ENCODE peak calls at places on chromosomes 5 and 9, in eight cellular contexts. One of them, this sample, is unnamed.

GRCh38 chr9:131204285-131204684 is 72.0 kb downstream of the FAM78A start:
- DNase-seq in upper lobe of left lung: no peak
- DNase-seq in tibial nerve: no peak
- DNase-seq in breast epithelium: no peak
- DNase-seq in ovary: no peak
- DNase-seq in stomach: no peak
- DNase-seq in IMR-90: no peak
- DNase-seq in HCT116: no peak
- DNase-seq in this sample: no peak

GRCh38 chr5:175815126-175815913 is 56.1 kb upstream of the CPLX2 start:
- DNase-seq in HCT116: no peak
- DNase-seq in stomach: no peak
- DNase-seq in breast epithelium: no peak
- DNase-seq in IMR-90: no peak
- DNase-seq in upper lobe of left lung: no peak
- DNase-seq in ovary: no peak
- DNase-seq in tibial nerve: no peak
- DNase-seq in this sample: no peak

GRCh38 chr9:6055213-6055612 is 39.8 kb upstream of the RANBP6 start:
- DNase-seq in breast epithelium: peak
- DNase-seq in ovary: no peak
- DNase-seq in tibial nerve: no peak
- DNase-seq in IMR-90: peak
- DNase-seq in HCT116: peak
- DNase-seq in upper lobe of left lung: peak
- DNase-seq in stomach: peak
- DNase-seq in this sample: no peak

GRCh38 chr9:111456536-111456935 is 27.6 kb downstream of the ECPAS start:
- DNase-seq in stomach: no peak
- DNase-seq in ovary: no peak
- DNase-seq in tibial nerve: no peak
- DNase-seq in breast epithelium: no peak
- DNase-seq in upper lobe of left lung: no peak
- DNase-seq in IMR-90: no peak
- DNase-seq in HCT116: no peak
- DNase-seq in this sample: no peak

GRCh38 chr9:91720746-91721705 is 229.0 kb downstream of the ROR2 start:
- DNase-seq in tibial nerve: no peak
- DNase-seq in stomach: no peak
- DNase-seq in IMR-90: no peak
- DNase-seq in upper lobe of left lung: no peak
- DNase-seq in ovary: no peak
- DNase-seq in breast epithelium: no peak
- DNase-seq in HCT116: no peak
- DNase-seq in this sample: no peak

GRCh38 chr9:8917978-8918739 is 1118.6 kb upstream of the DMAC1 start:
- DNase-seq in HCT116: no peak
- DNase-seq in ovary: no peak
- DNase-seq in tibial nerve: no peak
- DNase-seq in upper lobe of left lung: no peak
- DNase-seq in stomach: no peak
- DNase-seq in breast epithelium: no peak
- DNase-seq in IMR-90: no peak
- DNase-seq in this sample: no peak

GRCh38 chr5:144227363-144227762 is 56.7 kb downstream of the KCTD16 start:
- DNase-seq in stomach: no peak
- DNase-seq in tibial nerve: no peak
- DNase-seq in upper lobe of left lung: no peak
- DNase-seq in breast epithelium: no peak
- DNase-seq in HCT116: no peak
- DNase-seq in ovary: no peak
- DNase-seq in IMR-90: no peak
- DNase-seq in this sample: no peak

GRCh38 chr5:127088226-127088625 is 14.9 kb upstream of the C5orf63 start:
- DNase-seq in upper lobe of left lung: no peak
- DNase-seq in tibial nerve: no peak
- DNase-seq in breast epithelium: no peak
- DNase-seq in HCT116: no peak
- DNase-seq in stomach: no peak
- DNase-seq in ovary: no peak
- DNase-seq in IMR-90: peak
- DNase-seq in this sample: no peak

GRCh38 chr5:418681-419121 is 24.3 kb upstream of the EXOC3 start:
- DNase-seq in IMR-90: peak
- DNase-seq in breast epithelium: no peak
- DNase-seq in stomach: no peak
- DNase-seq in ovary: no peak
- DNase-seq in upper lobe of left lung: no peak
- DNase-seq in HCT116: no peak
- DNase-seq in tibial nerve: no peak
- DNase-seq in this sample: no peak

GRCh38 chr9:120439147-120439546 is 140.8 kb downstream of the CDK5RAP2 start:
- DNase-seq in IMR-90: peak
- DNase-seq in breast epithelium: no peak
- DNase-seq in ovary: no peak
- DNase-seq in stomach: no peak
- DNase-seq in upper lobe of left lung: no peak
- DNase-seq in HCT116: no peak
- DNase-seq in tibial nerve: no peak
- DNase-seq in this sample: no peak

GRCh38 chr9:22112870-22113846 is 104.1 kb upstream of the CDKN2B start:
- DNase-seq in breast epithelium: no peak
- DNase-seq in ovary: no peak
- DNase-seq in tibial nerve: no peak
- DNase-seq in IMR-90: no peak
- DNase-seq in HCT116: no peak
- DNase-seq in upper lobe of left lung: no peak
- DNase-seq in stomach: no peak
- DNase-seq in this sample: no peak

GRCh38 chr9:92607773-92608172 is 62.2 kb downstream of the IPPK start:
- DNase-seq in tibial nerve: no peak
- DNase-seq in ovary: no peak
- DNase-seq in stomach: no peak
- DNase-seq in IMR-90: peak
- DNase-seq in HCT116: no peak
- DNase-seq in breast epithelium: no peak
- DNase-seq in upper lobe of left lung: no peak
- DNase-seq in this sample: peak

GRCh38 chr9:5122542-5122941 is 62.9 kb downstream of the INSL6 start:
- DNase-seq in tibial nerve: no peak
- DNase-seq in upper lobe of left lung: no peak
- DNase-seq in HCT116: no peak
- DNase-seq in stomach: no peak
- DNase-seq in IMR-90: no peak
- DNase-seq in breast epithelium: no peak
- DNase-seq in ovary: no peak
- DNase-seq in this sample: no peak

GRCh38 chr9:33263936-33264472 is 504 bp downstream of the BAG1 start:
- DNase-seq in breast epithelium: peak
- DNase-seq in IMR-90: no peak
- DNase-seq in upper lobe of left lung: peak
- DNase-seq in ovary: no peak
- DNase-seq in stomach: peak
- DNase-seq in HCT116: no peak
- DNase-seq in tibial nerve: no peak
- DNase-seq in this sample: peak

GRCh38 chr9:76729980-76730737 is 34.1 kb upstream of the PCA3 start:
- DNase-seq in upper lobe of left lung: no peak
- DNase-seq in HCT116: no peak
- DNase-seq in stomach: no peak
- DNase-seq in ovary: no peak
- DNase-seq in IMR-90: no peak
- DNase-seq in tibial nerve: no peak
- DNase-seq in breast epithelium: no peak
- DNase-seq in this sample: no peak

GRCh38 chr5:97534166-97534565 is 351.1 kb upstream of the RIOK2 start:
- DNase-seq in HCT116: peak
- DNase-seq in upper lobe of left lung: peak
- DNase-seq in IMR-90: peak
- DNase-seq in breast epithelium: no peak
- DNase-seq in tibial nerve: no peak
- DNase-seq in ovary: no peak
- DNase-seq in stomach: peak
- DNase-seq in this sample: no peak

GRCh38 chr5:151961557-151961956 is 36.9 kb upstream of the GLRA1 start:
- DNase-seq in HCT116: no peak
- DNase-seq in upper lobe of left lung: no peak
- DNase-seq in breast epithelium: no peak
- DNase-seq in stomach: no peak
- DNase-seq in ovary: no peak
- DNase-seq in IMR-90: no peak
- DNase-seq in tibial nerve: no peak
- DNase-seq in this sample: no peak

GRCh38 chr5:1138445-1139207 is 26.8 kb upstream of the SLC12A7 start:
- DNase-seq in stomach: no peak
- DNase-seq in HCT116: no peak
- DNase-seq in upper lobe of left lung: no peak
- DNase-seq in breast epithelium: no peak
- DNase-seq in IMR-90: no peak
- DNase-seq in ovary: no peak
- DNase-seq in tibial nerve: no peak
- DNase-seq in this sample: no peak

GRCh38 chr9:17005085-17005484 is 129.8 kb upstream of the CNTLN start:
- DNase-seq in tibial nerve: no peak
- DNase-seq in stomach: peak
- DNase-seq in HCT116: no peak
- DNase-seq in upper lobe of left lung: peak
- DNase-seq in ovary: peak
- DNase-seq in breast epithelium: no peak
- DNase-seq in IMR-90: peak
- DNase-seq in this sample: no peak

GRCh38 chr5:126267435-126267834 is 155.8 kb upstream of the GRAMD2B start:
- DNase-seq in breast epithelium: no peak
- DNase-seq in tibial nerve: no peak
- DNase-seq in ovary: no peak
- DNase-seq in IMR-90: no peak
- DNase-seq in upper lobe of left lung: no peak
- DNase-seq in HCT116: no peak
- DNase-seq in stomach: no peak
- DNase-seq in this sample: no peak

GRCh38 chr5:50856720-50857119 is 190.3 kb downstream of the PARP8 start:
- DNase-seq in IMR-90: no peak
- DNase-seq in stomach: no peak
- DNase-seq in HCT116: no peak
- DNase-seq in upper lobe of left lung: no peak
- DNase-seq in breast epithelium: no peak
- DNase-seq in ovary: no peak
- DNase-seq in tibial nerve: no peak
- DNase-seq in this sample: no peak

GRCh38 chr5:78060421-78060820 is 234.1 kb downstream of the AP3B1 start:
- DNase-seq in stomach: no peak
- DNase-seq in tibial nerve: no peak
- DNase-seq in IMR-90: peak
- DNase-seq in HCT116: no peak
- DNase-seq in breast epithelium: no peak
- DNase-seq in upper lobe of left lung: no peak
- DNase-seq in ovary: no peak
- DNase-seq in this sample: no peak

GRCh38 chr9:99513441-99514112 is 291.5 kb downstream of the SEC61B start:
- DNase-seq in upper lobe of left lung: peak
- DNase-seq in IMR-90: no peak
- DNase-seq in tibial nerve: no peak
- DNase-seq in stomach: no peak
- DNase-seq in HCT116: no peak
- DNase-seq in ovary: no peak
- DNase-seq in breast epithelium: no peak
- DNase-seq in this sample: no peak

GRCh38 chr5:59007460-59008063 is 424.7 kb downstream of the RAB3C start:
- DNase-seq in ovary: no peak
- DNase-seq in HCT116: peak
- DNase-seq in upper lobe of left lung: no peak
- DNase-seq in breast epithelium: no peak
- DNase-seq in tibial nerve: no peak
- DNase-seq in IMR-90: peak
- DNase-seq in stomach: no peak
- DNase-seq in this sample: no peak

GRCh38 chr5:60010328-60010727 is 116.8 kb upstream of the PDE4D start:
- DNase-seq in tibial nerve: no peak
- DNase-seq in ovary: no peak
- DNase-seq in upper lobe of left lung: no peak
- DNase-seq in HCT116: no peak
- DNase-seq in stomach: no peak
- DNase-seq in IMR-90: no peak
- DNase-seq in breast epithelium: no peak
- DNase-seq in this sample: no peak

DNA sequence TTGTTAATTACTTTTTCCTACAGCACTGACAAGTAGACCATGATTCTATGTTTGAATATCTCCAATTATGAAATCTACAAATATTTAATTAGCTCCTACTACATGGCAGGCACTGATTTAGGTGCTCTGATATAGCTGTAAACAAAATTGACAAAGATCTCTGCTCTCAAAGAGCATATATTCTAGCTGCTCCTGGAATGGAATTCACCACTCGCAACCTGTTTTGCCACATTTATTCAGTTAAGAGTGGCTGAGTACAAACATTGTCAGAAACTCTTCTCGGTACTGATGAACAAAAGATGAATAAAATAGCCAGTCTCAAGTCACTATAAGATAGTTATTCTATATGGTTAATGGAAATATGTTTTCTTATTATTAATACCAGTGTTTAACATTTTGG is 114.2 kb upstream of the PDE4D start:
- DNase-seq in upper lobe of left lung: no peak
- DNase-seq in ovary: no peak
- DNase-seq in stomach: no peak
- DNase-seq in breast epithelium: no peak
- DNase-seq in IMR-90: no peak
- DNase-seq in HCT116: no peak
- DNase-seq in tibial nerve: no peak
- DNase-seq in this sample: no peak
- TF ChIP-seq POLR2A in upper lobe of left lung: no peak
- TF ChIP-seq POLR2A in ovary: no peak
- TF ChIP-seq POLR2A in stomach: no peak
- TF ChIP-seq POLR2A in breast epithelium: no peak
- TF ChIP-seq POLR2A in IMR-90: no peak
- TF ChIP-seq POLR2A in HCT116: no peak
- TF ChIP-seq POLR2A in tibial nerve: no peak
- TF ChIP-seq POLR2A in this sample: no peak

GRCh38 chr5:91103353-91104061 is 279.6 kb downstream of the ARRDC3 start:
- DNase-seq in ovary: no peak
- DNase-seq in IMR-90: peak
- DNase-seq in HCT116: no peak
- DNase-seq in stomach: no peak
- DNase-seq in tibial nerve: no peak
- DNase-seq in breast epithelium: no peak
- DNase-seq in upper lobe of left lung: no peak
- DNase-seq in this sample: no peak
- TF ChIP-seq CTCF in ovary: no peak
- TF ChIP-seq CTCF in IMR-90: no peak
- TF ChIP-seq CTCF in HCT116: no peak
- TF ChIP-seq CTCF in stomach: no peak
- TF ChIP-seq CTCF in tibial nerve: no peak
- TF ChIP-seq CTCF in breast epithelium: no peak
- TF ChIP-seq CTCF in upper lobe of left lung: no peak
- TF ChIP-seq CTCF in this sample: no peak

GRCh38 chr5:135031813-135032612 is 2.0 kb downstream of the PITX1 start:
- DNase-seq in tibial nerve: no peak
- DNase-seq in IMR-90: no peak
- DNase-seq in ovary: no peak
- DNase-seq in HCT116: no peak
- DNase-seq in breast epithelium: no peak
- DNase-seq in upper lobe of left lung: no peak
- DNase-seq in stomach: no peak
- DNase-seq in this sample: no peak
- H3K4me3 ChIP-seq in tibial nerve: peak
- H3K4me3 ChIP-seq in IMR-90: peak
- H3K4me3 ChIP-seq in ovary: no peak
- H3K4me3 ChIP-seq in HCT116: peak
- H3K4me3 ChIP-seq in breast epithelium: no peak
- H3K4me3 ChIP-seq in upper lobe of left lung: no peak
- H3K4me3 ChIP-seq in stomach: peak
- H3K4me3 ChIP-seq in this sample: no peak

GRCh38 chr9:124791106-124791505 is 14.2 kb downstream of the OLFML2A start:
- DNase-seq in stomach: no peak
- DNase-seq in tibial nerve: no peak
- DNase-seq in HCT116: no peak
- DNase-seq in ovary: peak
- DNase-seq in upper lobe of left lung: no peak
- DNase-seq in IMR-90: no peak
- DNase-seq in breast epithelium: no peak
- DNase-seq in this sample: no peak
- TF ChIP-seq POLR2A in stomach: no peak
- TF ChIP-seq POLR2A in tibial nerve: no peak
- TF ChIP-seq POLR2A in HCT116: no peak
- TF ChIP-seq POLR2A in ovary: no peak
- TF ChIP-seq POLR2A in upper lobe of left lung: no peak
- TF ChIP-seq POLR2A in IMR-90: no peak
- TF ChIP-seq POLR2A in breast epithelium: no peak
- TF ChIP-seq POLR2A in this sample: no peak

This sample was measured in lower leg skin.